ENCODE peak calls at places on chromosomes 6 and 20, in six cellular contexts. T is EL; A is stimulated activated CD4-positive, alpha-beta T cell treated with anti-CD3 and anti-CD28 coated beads, Interleukin-12 subunit alpha, Interleukin-12 subunit beta, amount 100 ng/mL, for 4 hours; P is A172; K is esophagus squamous epithelium; D is T-helper 17 cell. S is an unnamed sample.

GRCh38 chr20:41287327-41287726 is 30.2 kb downstream of the ZHX3 start:
- DNase-seq in T (peak; percentile 96), P (peak; percentile 8), D (no peak), A (no peak), K (no peak), S (no peak)

GRCh38 chr20:1424336-1424735 is 31.5 kb upstream of the FKBP1A start:
- DNase-seq in D (no peak), T (no peak), A (no peak), P (no peak), K (no peak), S (no peak)

GRCh38 chr6:20708367-20709124 is 174.3 kb downstream of the CDKAL1 start:
- DNase-seq in K (no peak), A (no peak), P (no peak), D (no peak), T (no peak), S (no peak)

GRCh38 chr20:31967830-31968249 is at the start of gene XKR7:
- DNase-seq in K (no peak), P (no peak), T (no peak), D (no peak), A (no peak), S (no peak)

GRCh38 chr6:147648936-147649335 is 140.4 kb downstream of the SAMD5 start:
- DNase-seq in K (no peak), D (no peak), P (no peak), T (peak; percentile 43), A (no peak), S (no peak)

GRCh38 chr6:36133912-36134311 is 3.6 kb downstream of the MAPK13 start:
- DNase-seq in P (no peak), A (no peak), D (no peak), T (no peak), K (no peak), S (no peak)

GRCh38 chr6:166313255-166314070 is 5.3 kb upstream of the PRR18 start:
- DNase-seq in T (peak; percentile 50), A (peak; percentile 40), P (peak; percentile 36), D (no peak), K (no peak), S (no peak)

GRCh38 chr6:37548067-37548674 is 48.5 kb upstream of the CCDC167 start:
- DNase-seq in K (no peak), P (no peak), D (no peak), A (no peak), T (peak; percentile 30), S (no peak)

GRCh38 chr6:104591573-104592334 is 268.0 kb downstream of the HACE1 start:
- DNase-seq in A (no peak), K (no peak), D (no peak), T (no peak), P (no peak), S (no peak)

GRCh38 chr6:33199687-33200233 is 705 bp downstream of the RXRB start:
- DNase-seq in P (peak; percentile 52), T (peak; percentile 75), K (no peak), D (peak; percentile 65), A (peak; percentile 69), S (peak; percentile 57)

GRCh38 chr6:157381631-157382621 is 936 bp downstream of the ZDHHC14 start:
- DNase-seq in K (no peak), T (peak; percentile 70), P (peak; percentile 21), A (peak; percentile 59), D (peak; percentile 41), S (peak; percentile 8)

GRCh38 chr6:18179770-18180393 is 24.7 kb downstream of the KDM1B start:
- DNase-seq in K (no peak), P (no peak), A (no peak), D (no peak), T (no peak), S (no peak)

GRCh38 chr6:44859901-44860410 is 468.2 kb upstream of the RUNX2 start:
- DNase-seq in A (no peak), T (no peak), D (no peak), P (no peak), K (no peak), S (no peak)

GRCh38 chr6:43120938-43121913 is 45.1 kb downstream of the PTK7 start:
- DNase-seq in A (no peak), K (no peak), D (no peak), T (peak; percentile 99), P (peak; percentile 91), S (no peak)

GRCh38 chr6:170459451-170459850 is 93.7 kb downstream of the PSMB1 start:
- DNase-seq in D (no peak), T (peak; percentile 75), A (no peak), K (no peak), P (peak; percentile 63), S (no peak)

GRCh38 chr6:141164042-141164748 is 968.5 kb upstream of the GJE1 start:
- DNase-seq in D (no peak), P (no peak), K (no peak), T (no peak), A (no peak), S (no peak)

GRCh38 chr6:20444786-20445271 is 43.1 kb downstream of the E2F3 start:
- DNase-seq in P (peak; percentile 36), T (peak; percentile 27), K (no peak), A (no peak), D (no peak), S (no peak)

GRCh38 chr20:7214081-7214740 is 446.7 kb downstream of the BMP2 start:
- DNase-seq in D (no peak), T (no peak), P (no peak), A (no peak), K (no peak), S (no peak)

GRCh38 chr6:135379647-135380046 is 117.9 kb downstream of the AHI1 start:
- DNase-seq in K (no peak), T (no peak), P (no peak), D (no peak), A (no peak), S (no peak)

GRCh38 chr6:166958926-166959861 is 2.8 kb upstream of the RNASET2 start:
- DNase-seq in K (no peak), D (peak; percentile 47), P (peak; percentile 45), A (no peak), T (peak; percentile 10), S (no peak)

GRCh38 chr6:170247178-170247701 is 43.6 kb downstream of the DLL1 start:
- DNase-seq in D (no peak), P (no peak), A (no peak), K (no peak), T (no peak), S (no peak)

GRCh38 chr6:15588966-15589634 is 73.7 kb downstream of the DTNBP1 start:
- DNase-seq in T (peak; percentile 70), P (peak; percentile 46), D (no peak), K (no peak), A (no peak), S (no peak)

GRCh38 chr6:33752139-33753015 is 5.7 kb upstream of the IP6K3 start:
- DNase-seq in A (no peak), P (no peak), D (no peak), T (no peak), K (no peak), S (no peak)